ENCODE peak calls at places on chromosome 18, in eight cellular contexts. F is OCI-LY7, X is GM23338, U is HCT116, T is PC-9, Y is MM.1S, H is hepatocyte, A is PC-3. L is an unnamed sample.
A peak's percentile ranks its signal among the peaks of the same experiment; 100 is the strongest.

GRCh38 chr18:33577688-33578370 is at the start of gene ASXL3:
- DNase-seq in F (peak; percentile 23), X (peak; percentile 67), U (no peak), T (no peak), Y (peak; percentile 22), H (peak; percentile 73), A (no peak), L (no peak)

GRCh38 chr18:9705183-9705864 is 2.8 kb upstream of the RAB31 start:
- DNase-seq in F (no peak), X (no peak), U (no peak), T (no peak), Y (no peak), H (peak; percentile 41), A (peak; percentile 68), L (no peak)

GRCh38 chr18:7207366-7207765 is 23.5 kb upstream of the LRRC30 start:
- DNase-seq in F (no peak), X (no peak), U (no peak), T (no peak), Y (no peak), H (no peak), A (no peak), L (no peak)

GRCh38 chr18:72995558-72995957 is 127.8 kb upstream of the NETO1 start:
- DNase-seq in F (no peak), X (no peak), U (no peak), T (no peak), Y (no peak), H (no peak), A (peak; percentile 82), L (no peak)

GRCh38 chr18:7146067-7146466 is 28.5 kb upstream of the LAMA1 start:
- DNase-seq in F (no peak), X (no peak), U (no peak), T (no peak), Y (no peak), H (no peak), A (no peak), L (no peak)

GRCh38 chr18:78376036-78376435 is 603.6 kb upstream of the SALL3 start:
- DNase-seq in F (no peak), X (no peak), U (no peak), T (no peak), Y (no peak), H (no peak), A (no peak), L (no peak)

GRCh38 chr18:62458346-62458745 is 64.5 kb upstream of the ZCCHC2 start:
- DNase-seq in F (no peak), X (peak; percentile 49), U (no peak), T (no peak), Y (no peak), H (no peak), A (peak; percentile 42), L (no peak)

GRCh38 chr18:74796928-74797576 is 199.4 kb downstream of the ZNF407 start:
- DNase-seq in F (peak; percentile 18), X (no peak), U (peak; percentile 8), T (no peak), Y (peak; percentile 82), H (peak; percentile 24), A (peak; percentile 46), L (peak; percentile 70)

GRCh38 chr18:34729264-34729663 is 19.2 kb downstream of the DTNA start:
- DNase-seq in F (peak; percentile 13), X (peak; percentile 88), U (peak; percentile 29), T (no peak), Y (no peak), H (peak; percentile 75), A (peak; percentile 29), L (peak; percentile 70)

GRCh38 chr18:5414546-5414945 is 119.0 kb upstream of the ZBTB14 start:
- DNase-seq in F (no peak), X (peak; percentile 63), U (no peak), T (no peak), Y (no peak), H (no peak), A (no peak), L (no peak)

GRCh38 chr18:79343567-79344207 is 52.0 kb upstream of the NFATC1 start:
- DNase-seq in F (no peak), X (no peak), U (no peak), T (no peak), Y (no peak), H (no peak), A (no peak), L (no peak)

GRCh38 chr18:60471652-60472051 is 99.1 kb upstream of the MC4R start:
- DNase-seq in F (no peak), X (no peak), U (no peak), T (no peak), Y (no peak), H (no peak), A (peak; percentile 2), L (no peak)

GRCh38 chr18:73340135-73340934 is 472.5 kb upstream of the NETO1 start:
- DNase-seq in F (no peak), X (no peak), U (no peak), T (peak; percentile 4), Y (peak; percentile 6), H (no peak), A (peak; percentile 85), L (no peak)

GRCh38 chr18:79402977-79403722 is 7.4 kb downstream of the NFATC1 start:
- DNase-seq in F (no peak), X (no peak), U (no peak), T (peak; percentile 43), Y (no peak), H (no peak), A (peak; percentile 62), L (no peak)

GRCh38 chr18:40371673-40372072 is 1583.4 kb upstream of the PIK3C3 start:
- DNase-seq in F (no peak), X (no peak), U (no peak), T (no peak), Y (no peak), H (no peak), A (peak; percentile 42), L (no peak)

GRCh38 chr18:34219651-34220050 is 5.1 kb downstream of the NOL4 start:
- DNase-seq in F (no peak), X (no peak), U (no peak), T (no peak), Y (no peak), H (no peak), A (no peak), L (no peak)

GRCh38 chr18:25279133-25279532 is 72.8 kb downstream of the ZNF521 start:
- DNase-seq in F (no peak), X (no peak), U (no peak), T (no peak), Y (no peak), H (no peak), A (peak; percentile 13), L (no peak)

GRCh38 chr18:610214-610928 is 13.6 kb downstream of the CLUL1 start:
- DNase-seq in F (no peak), X (no peak), U (no peak), T (no peak), Y (no peak), H (no peak), A (no peak), L (no peak)

GRCh38 chr18:55500316-55501086 is 87.5 kb downstream of the TCF4 start:
- DNase-seq in F (no peak), X (no peak), U (no peak), T (no peak), Y (no peak), H (no peak), A (peak; percentile 37), L (no peak)

GRCh38 chr18:65016631-65017371 is 734.0 kb upstream of the CDH7 start:
- DNase-seq in F (no peak), X (no peak), U (no peak), T (no peak), Y (no peak), H (no peak), A (peak; percentile 41), L (no peak)

GRCh38 chr18:49725809-49726514 is 87.4 kb downstream of the ACAA2 start:
- DNase-seq in F (no peak), X (peak; percentile 83), U (peak; percentile 91), T (peak; percentile 61), Y (no peak), H (peak; percentile 89), A (peak; percentile 9), L (no peak)

GRCh38 chr18:11868230-11868629 is 17.0 kb downstream of the CHMP1B start:
- DNase-seq in F (peak; percentile 81), X (no peak), U (no peak), T (no peak), Y (no peak), H (no peak), A (no peak), L (no peak)
- H3K9me2 ChIP-seq in F (no peaks in the 10 kb centered on the region), X (no peaks in the 10 kb centered on the region), U (no peaks in the 10 kb centered on the region), T (no peaks in the 10 kb centered on the region), Y (no peaks in the 10 kb centered on the region), H (no peaks in the 10 kb centered on the region), A (no peaks in the 10 kb centered on the region), L (no peaks in the 10 kb centered on the region)

GRCh38 chr18:27315001-27315400 is 129.9 kb upstream of the CHST9 start:
- DNase-seq in F (no peak), X (no peak), U (no peak), T (no peak), Y (no peak), H (no peak), A (peak; percentile 2), L (no peak)
- H3K9me2 ChIP-seq in F (no peaks in the 10 kb centered on the region), X (no peaks in the 10 kb centered on the region), U (no peaks in the 10 kb centered on the region), T (no peaks in the 10 kb centered on the region), Y (no peaks in the 10 kb centered on the region), H (no peaks in the 10 kb centered on the region), A (no peaks in the 10 kb centered on the region), L (no peaks in the 10 kb centered on the region)

GRCh38 chr18:24072743-24073142 is 58.2 kb downstream of the TTC39C start:
- DNase-seq in F (no peak), X (no peak), U (no peak), T (no peak), Y (no peak), H (no peak), A (no peak), L (no peak)

GRCh38 chr18:24068945-24069693 is 54.6 kb downstream of the TTC39C start:
- DNase-seq in F (no peak), X (no peak), U (no peak), T (no peak), Y (no peak), H (no peak), A (no peak), L (no peak)

GRCh38 chr18:24071029-24071428 is 56.5 kb downstream of the TTC39C start:
- DNase-seq in F (no peak), X (no peak), U (no peak), T (no peak), Y (no peak), H (no peak), A (no peak), L (no peak)

GRCh38 chr18:24073791-24074190 is 59.2 kb downstream of the TTC39C start:
- DNase-seq in F (no peak), X (no peak), U (no peak), T (no peak), Y (no peak), H (no peak), A (no peak), L (no peak)

DNA sequence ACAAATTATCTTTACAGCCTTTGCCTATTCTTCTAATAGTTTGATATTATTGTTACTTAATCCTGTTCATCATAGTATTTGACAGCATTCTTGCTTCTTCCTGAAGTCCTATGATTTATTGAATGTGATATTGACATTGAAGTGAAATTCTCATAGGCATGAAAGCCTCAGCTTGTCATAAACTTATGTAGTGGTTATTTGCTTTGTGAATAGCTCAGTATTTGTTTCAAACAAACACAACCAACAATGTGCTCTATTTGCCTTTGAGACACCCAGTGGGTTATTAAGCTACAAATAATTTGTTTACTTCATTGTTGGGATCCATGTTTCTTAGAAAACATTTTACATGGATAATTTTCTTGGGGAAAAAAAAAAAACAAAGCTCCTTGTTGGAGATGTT is 57.2 kb downstream of the TTC39C start:
- DNase-seq in F (no peak), X (no peak), U (no peak), T (no peak), Y (no peak), H (no peak), A (peak; percentile 54), L (no peak)
- H3K9me2 ChIP-seq in F (no peaks in the 10 kb centered on the region), X (no peaks in the 10 kb centered on the region), U (no peaks in the 10 kb centered on the region), T (no peaks in the 10 kb centered on the region), Y (no peaks in the 10 kb centered on the region), H (no peaks in the 10 kb centered on the region), A (no peaks in the 10 kb centered on the region), L (no peaks in the 10 kb centered on the region)

GRCh38 chr18:77173274-77174030 is 40.9 kb upstream of the MBP start:
- DNase-seq in F (no peak), X (no peak), U (no peak), T (no peak), Y (no peak), H (no peak), A (no peak), L (no peak)
- H3K9me2 ChIP-seq in F (no peaks in the 10 kb centered on the region), X (no peaks in the 10 kb centered on the region), U (no peaks in the 10 kb centered on the region), T (no peaks in the 10 kb centered on the region), Y (no peaks in the 10 kb centered on the region), H (no peaks in the 10 kb centered on the region), A (no peaks in the 10 kb centered on the region), L (no peaks in the 10 kb centered on the region)